ENCODE peak calls at places on chromosomes 2 and 18, in nine cellular contexts. L, Y, M, S, D, U, Z, V and K are unnamed samples.

GRCh38 chr18:78406743-78407455 is 572.7 kb upstream of the SALL3 start:
- DNase-seq in M (no peak), U (no peak), V (no peak), L (no peak), Z (no peak), S (no peak), Y (no peak), D (no peak), K (no peak)

GRCh38 chr2:10375570-10376266 is 72.4 kb downstream of the ODC1 start:
- DNase-seq in S (no peak), U (no peak), Z (no peak), D (peak; percentile 80), Y (no peak), V (peak; percentile 76), L (no peak), M (no peak), K (no peak)

GRCh38 chr2:132522901-132523300 is 106.3 kb downstream of the GPR39 start:
- DNase-seq in S (no peak), D (no peak), V (no peak), Y (no peak), L (no peak), U (no peak), Z (no peak), M (peak; percentile 4), K (no peak)

GRCh38 chr2:96505231-96505889 is at the start of gene NEURL3:
- DNase-seq in V (no peak), L (peak; percentile 32), D (no peak), M (no peak), U (no peak), S (no peak), Y (no peak), Z (no peak), K (peak; percentile 28)

GRCh38 chr2:239393401-239393940 is 7.3 kb downstream of the HDAC4 start:
- DNase-seq in Z (peak; percentile 68), V (no peak), Y (peak; percentile 79), S (no peak), L (peak; percentile 21), U (no peak), D (no peak), M (no peak), K (no peak)

GRCh38 chr2:239223330-239224248 is 177.2 kb downstream of the HDAC4 start:
- DNase-seq in Z (peak; percentile 56), D (no peak), Y (no peak), L (no peak), U (no peak), M (no peak), V (no peak), S (no peak), K (no peak)

GRCh38 chr2:141041281-141041680 is 1089.5 kb downstream of the LRP1B start:
- DNase-seq in L (no peak), S (no peak), D (no peak), Z (no peak), M (no peak), U (no peak), Y (no peak), V (no peak), K (no peak)

GRCh38 chr2:153986488-153987229 is 114.9 kb downstream of the GALNT13 start:
- DNase-seq in L (no peak), M (no peak), S (no peak), Z (no peak), U (peak; percentile 88), V (no peak), Y (no peak), D (no peak), K (no peak)

DNA sequence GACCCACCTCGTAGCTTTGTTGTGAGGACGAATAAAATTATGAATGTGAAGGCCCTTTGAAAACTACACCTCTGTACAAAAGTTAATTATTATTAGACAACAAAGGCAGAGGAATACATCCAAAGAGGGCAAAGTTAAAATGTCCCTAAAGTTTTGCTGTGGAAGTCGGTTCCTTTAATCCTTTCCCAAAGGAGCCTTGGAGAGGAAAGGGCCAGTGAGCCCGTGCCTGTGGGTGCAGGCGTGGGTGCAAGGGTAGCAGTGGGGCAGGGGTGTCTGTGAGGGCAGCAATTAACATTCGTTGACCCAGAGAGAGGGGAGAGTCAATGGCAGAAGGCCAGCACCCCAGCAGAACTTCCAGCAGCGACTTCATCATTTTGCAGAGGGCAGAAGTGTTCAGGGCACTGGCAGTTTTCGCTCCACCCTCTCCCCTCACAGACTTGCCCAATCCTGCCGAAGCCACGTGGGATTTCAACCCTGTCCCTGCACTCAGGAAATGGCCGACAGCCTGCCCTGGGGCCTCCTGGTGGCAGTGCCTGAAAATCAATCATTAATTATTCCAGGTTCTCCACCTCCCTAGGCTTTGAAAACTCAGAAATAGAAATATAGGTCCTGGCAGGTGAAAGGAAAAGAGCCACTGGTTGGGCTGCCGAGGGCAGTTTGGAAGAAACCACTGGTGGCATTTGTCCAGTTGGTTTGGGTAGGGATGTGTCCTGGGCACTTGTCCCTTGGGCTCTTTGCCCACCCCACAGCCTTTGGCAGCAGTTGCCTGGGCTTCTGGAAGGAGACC is 4.2 kb upstream of the PAX8 start:
- DNase-seq in Z (peak; percentile 48), Y (peak; percentile 39), V (no peak), M (peak; percentile 70), S (no peak), U (peak; percentile 6), L (no peak), D (no peak), K (peak; percentile 83)
- H3K4me3 ChIP-seq in Z (no peak overlapping the region), Y (no peak overlapping the region), V (no peak overlapping the region), M (no peak overlapping the region), S (no peak overlapping the region), U (no peak overlapping the region), L (no peak overlapping the region), D (no peak overlapping the region), K (no peak overlapping the region)

GRCh38 chr2:37632310-37632709 is 39.1 kb downstream of the CDC42EP3 start:
- DNase-seq in Y (no peak), S (no peak), Z (no peak), U (no peak), V (no peak), L (no peak), M (no peak), D (no peak), K (no peak)

GRCh38 chr2:37635359-37636208 is 35.9 kb downstream of the CDC42EP3 start:
- DNase-seq in Z (no peak), D (no peak), S (no peak), M (no peak), Y (no peak), V (no peak), L (no peak), U (no peak), K (no peak)

GRCh38 chr2:37633234-37633633 is 38.2 kb downstream of the CDC42EP3 start:
- DNase-seq in D (no peak), S (no peak), L (no peak), Z (no peak), M (no peak), U (no peak), Y (no peak), V (no peak), K (no peak)

GRCh38 chr2:37634914-37635358 is 36.5 kb downstream of the CDC42EP3 start:
- DNase-seq in U (no peak), D (no peak), L (no peak), M (no peak), V (no peak), Y (no peak), Z (no peak), S (no peak), K (no peak)

DNA sequence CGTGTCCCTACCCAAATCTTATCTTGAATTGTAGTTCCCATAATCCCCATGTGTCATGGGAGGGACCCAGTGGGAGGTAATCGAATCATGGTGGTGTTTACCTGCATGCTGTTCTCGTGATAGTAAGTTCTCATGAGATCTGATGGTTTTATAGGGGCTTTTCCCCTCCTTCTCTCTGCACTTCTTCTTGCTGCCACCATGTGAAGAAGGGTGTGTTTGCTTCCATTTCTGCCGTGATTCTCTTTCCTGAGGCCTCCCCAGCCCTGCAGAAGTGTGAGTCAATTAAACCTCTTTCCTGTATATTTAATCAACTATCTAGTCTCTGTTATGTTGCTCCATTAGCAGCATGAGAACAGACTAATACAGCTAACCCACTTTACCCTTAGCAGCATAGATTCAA is 37.6 kb downstream of the CDC42EP3 start:
- DNase-seq in L (no peak), M (no peak), V (no peak), S (no peak), D (no peak), Z (no peak), Y (no peak), U (no peak), K (no peak)
- H3K4me3 ChIP-seq in L (no peak overlapping the region), M (no peak overlapping the region), V (no peak overlapping the region), S (no peak overlapping the region), D (no peak overlapping the region), Z (no peak overlapping the region), Y (no peak overlapping the region), U (no peak overlapping the region), K (no peak overlapping the region)

DNA sequence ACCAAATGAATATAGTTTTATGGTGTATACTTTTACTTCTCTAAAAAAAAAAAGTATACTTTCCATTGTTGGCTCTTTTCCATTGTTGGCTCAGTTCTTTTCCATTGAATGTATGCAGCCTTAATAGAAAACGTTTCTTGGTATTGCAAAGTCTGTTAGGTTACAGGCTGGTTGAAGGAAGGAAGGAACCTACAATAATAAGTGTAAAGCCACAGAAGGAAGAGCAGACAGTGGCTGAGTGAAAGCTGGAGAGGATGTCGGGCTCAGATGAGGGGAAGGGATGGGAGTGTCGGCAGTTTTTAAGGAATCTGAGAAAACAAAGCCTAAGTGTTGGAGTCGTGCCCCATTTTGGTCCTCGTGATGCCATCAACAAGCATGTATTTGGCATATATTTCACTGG is 6.8 kb downstream of the COPS8 start:
- DNase-seq in L (no peak), U (no peak), Y (no peak), Z (no peak), M (no peak), D (no peak), V (no peak), S (no peak), K (no peak)
- H3K4me3 ChIP-seq in L (no peak overlapping the region), U (no peak overlapping the region), Y (no peak overlapping the region), Z (peak overlapping the region; percentile 36), M (no peak overlapping the region), D (no peak overlapping the region), V (no peak overlapping the region), S (no peak overlapping the region), K (no peak overlapping the region)

GRCh38 chr2:217789736-217790181 is 213.0 kb downstream of the TNS1 start:
- DNase-seq in S (no peak), M (peak; percentile 30), U (no peak), L (no peak), Y (no peak), Z (no peak), D (peak; percentile 39), V (no peak), K (peak; percentile 27)

GRCh38 chr2:217787160-217787877 is 215.5 kb downstream of the TNS1 start:
- DNase-seq in V (no peak), U (no peak), Z (no peak), M (no peak), D (no peak), S (no peak), Y (no peak), L (no peak), K (no peak)

GRCh38 chr2:217789003-217789735 is 213.6 kb downstream of the TNS1 start:
- DNase-seq in L (peak; percentile 36), V (peak; percentile 49), Z (peak; percentile 86), M (peak; percentile 85), D (peak; percentile 88), U (peak; percentile 51), S (peak; percentile 39), Y (peak; percentile 87), K (peak; percentile 85)

GRCh38 chr2:217790195-217790594 is 212.6 kb downstream of the TNS1 start:
- DNase-seq in V (peak; percentile 11), D (peak; percentile 74), Z (no peak), U (no peak), Y (no peak), M (peak; percentile 41), L (no peak), S (no peak), K (peak; percentile 24)

DNA sequence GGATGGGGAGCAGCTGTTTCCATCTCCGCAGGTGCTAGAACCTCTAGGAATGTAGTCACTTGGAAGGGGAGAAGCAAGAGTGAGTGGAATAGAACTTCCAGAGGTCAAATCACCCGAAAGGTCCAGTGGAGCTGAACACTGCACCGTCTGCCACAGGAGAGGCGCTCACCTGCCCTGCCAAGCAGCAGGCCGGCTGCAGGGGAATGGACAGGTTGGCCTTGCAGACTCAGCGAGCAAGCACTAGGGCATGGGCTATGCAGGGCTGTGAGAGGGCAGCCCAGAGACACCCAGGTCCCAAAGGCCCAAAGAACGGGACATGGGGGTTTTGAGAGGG is 214.2 kb downstream of the TNS1 start:
- DNase-seq in U (no peak), Z (no peak), V (no peak), M (no peak), L (no peak), S (no peak), D (peak; percentile 24), Y (no peak), K (no peak)
- H3K4me3 ChIP-seq in U (no peak overlapping the region), Z (peak overlapping the region; percentile 9), V (no peak overlapping the region), M (no peak overlapping the region), L (no peak overlapping the region), S (no peak overlapping the region), D (no peak overlapping the region), Y (no peak overlapping the region), K (no peak overlapping the region)